ENCODE peak calls at places on chromosomes 3 and 15, in seven cellular contexts. E, G, B, X, U, O and J are unnamed samples.

GRCh38 chr3:149462653-149463052 is 11.8 kb upstream of the TM4SF4 start:
- DNase-seq in E (no peak), B (peak), G (no peak), O (peak), X (no peak), U (no peak), J (peak)

GRCh38 chr3:119294402-119294888 is 262 bp downstream of the ARHGAP31 start:
- DNase-seq in E (peak), X (peak), G (no peak), B (no peak), O (no peak), U (no peak), J (no peak)

GRCh38 chr3:47420044-47420430 is 39.2 kb downstream of the PTPN23 start:
- DNase-seq in B (no peak), G (no peak), U (no peak), O (no peak), E (no peak), X (no peak), J (no peak)

GRCh38 chr3:149657796-149658443 is at the start of gene WWTR1:
- DNase-seq in U (peak), O (peak), G (peak), E (peak), X (no peak), B (peak), J (peak)

GRCh38 chr15:56759450-56759845 is 26.1 kb upstream of the ZNF280D start:
- DNase-seq in X (no peak), G (peak), B (peak), O (peak), U (peak), E (peak), J (peak)

GRCh38 chr3:46628980-46629379 is 16.7 kb downstream of the FAM240A start:
- DNase-seq in U (peak), B (peak), X (no peak), G (no peak), E (no peak), O (no peak), J (no peak)

GRCh38 chr15:90552162-90552928 is 22.6 kb downstream of the CRTC3 start:
- DNase-seq in O (peak), B (peak), U (peak), E (no peak), X (no peak), G (peak), J (peak)

GRCh38 chr3:170961616-170962400 is 53.4 kb upstream of the EIF5A2 start:
- DNase-seq in B (peak), U (peak), X (peak), G (peak), E (peak), O (peak), J (peak)

GRCh38 chr15:51736069-51736468 is 1.4 kb downstream of the LYSMD2 start:
- DNase-seq in X (no peak), E (no peak), O (no peak), B (no peak), U (no peak), G (peak), J (no peak)

GRCh38 chr3:48702320-48702921 is 14.6 kb downstream of the IP6K2 start:
- DNase-seq in U (no peak), G (no peak), X (no peak), B (no peak), O (no peak), E (no peak), J (no peak)

GRCh38 chr15:69359724-69360123 is 54.4 kb upstream of the KIF23 start:
- DNase-seq in B (peak), G (peak), O (peak), E (peak), U (peak), X (no peak), J (peak)

GRCh38 chr3:37853691-37854413 is 7.8 kb upstream of the CTDSPL start:
- DNase-seq in E (no peak), X (no peak), O (no peak), B (no peak), U (no peak), G (no peak), J (no peak)

GRCh38 chr3:11514191-11514770 is 129.4 kb downstream of the VGLL4 start:
- DNase-seq in X (no peak), O (peak), U (peak), E (peak), G (peak), B (peak), J (peak)

GRCh38 chr3:58948018-58948417 is 101.8 kb downstream of the CFAP20DC start:
- DNase-seq in X (no peak), O (no peak), U (no peak), G (no peak), B (no peak), E (no peak), J (no peak)

GRCh38 chr3:172646439-172647015 is 64.3 kb downstream of the NCEH1 start:
- DNase-seq in U (peak), O (peak), E (peak), B (peak), X (no peak), G (peak), J (peak)

GRCh38 chr3:37876279-37876678 is 14.6 kb downstream of the CTDSPL start:
- DNase-seq in E (no peak), G (no peak), O (no peak), U (no peak), X (no peak), B (no peak), J (no peak)

GRCh38 chr3:10015476-10015904 is 10.7 kb upstream of the FANCD2 start:
- DNase-seq in B (peak), U (peak), X (no peak), O (peak), G (peak), E (peak), J (peak)

GRCh38 chr3:14358426-14359211 is 43.8 kb upstream of the SLC6A6 start:
- DNase-seq in X (no peak), U (peak), E (no peak), O (peak), G (peak), B (peak), J (peak)

GRCh38 chr3:39267631-39268553 is 11.9 kb downstream of the CX3CR1 start:
- DNase-seq in G (no peak), O (no peak), B (no peak), U (no peak), X (no peak), E (no peak), J (no peak)

GRCh38 chr3:9669720-9670432 is 20.6 kb downstream of the MTMR14 start:
- DNase-seq in U (no peak), E (no peak), O (no peak), G (peak), X (no peak), B (peak), J (peak)

GRCh38 chr3:188944108-188944507 is 227.7 kb upstream of the TPRG1 start:
- DNase-seq in X (no peak), O (no peak), G (peak), E (no peak), U (peak), B (peak), J (no peak)

GRCh38 chr3:79361748-79362378 is 405.9 kb downstream of the ROBO1 start:
- DNase-seq in G (peak), X (peak), E (peak), B (peak), O (no peak), U (peak), J (peak)

GRCh38 chr15:25378501-25378901 is 60.3 kb downstream of the UBE3A start:
- DNase-seq in O (peak), E (no peak), G (no peak), X (no peak), B (peak), U (no peak), J (peak)

GRCh38 chr3:167952969-167953368 is 142.8 kb downstream of the GOLIM4 start:
- DNase-seq in O (no peak), X (no peak), U (no peak), G (no peak), B (no peak), E (no peak), J (no peak)

GRCh38 chr3:32106929-32107362 is 526 bp downstream of the GPD1L start:
- DNase-seq in G (peak), X (peak), O (no peak), E (no peak), U (no peak), B (peak), J (peak)

GRCh38 chr3:32111560-32111959 is 5.1 kb downstream of the GPD1L start:
- DNase-seq in O (no peak), B (no peak), X (no peak), U (no peak), E (no peak), G (no peak), J (no peak)

GRCh38 chr3:32106132-32106928 is at the start of gene GPD1L:
- DNase-seq in B (peak), O (peak), E (peak), U (peak), X (peak), G (peak), J (peak)

GRCh38 chr3:32110233-32110760 is 3.9 kb downstream of the GPD1L start:
- DNase-seq in U (no peak), E (no peak), G (no peak), B (no peak), X (no peak), O (no peak), J (no peak)

DNA sequence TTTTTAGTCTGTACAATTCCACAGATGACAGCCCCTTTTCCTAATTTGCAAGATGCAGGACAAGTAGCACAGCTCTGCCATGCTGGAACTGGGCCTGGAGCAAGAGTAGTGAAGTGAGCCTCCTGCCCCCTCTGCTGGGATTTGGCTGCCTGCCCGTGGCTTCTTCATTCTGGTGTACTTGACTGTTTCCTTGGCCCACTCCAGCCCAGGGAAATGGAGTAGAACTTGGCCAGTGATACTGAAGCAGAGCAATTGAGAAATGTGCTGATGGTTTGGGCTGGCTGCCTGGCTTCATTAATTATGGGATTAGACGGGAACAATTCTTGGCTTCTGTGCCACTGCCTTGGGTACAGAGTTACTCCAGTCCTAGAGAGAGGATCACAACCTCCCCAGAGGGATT is 2.8 kb downstream of the GPD1L start:
- DNase-seq in U (peak), E (peak), G (peak), X (no peak), B (peak), O (peak), J (peak)
- TF ChIP-seq CTCF in U (no peak), E (no peak), G (no peak), X (peak), B (no peak), O (no peak), J (peak)

GRCh38 chr3:60417590-60417989 is 833.7 kb downstream of the FHIT start:
- DNase-seq in X (no peak), O (no peak), B (no peak), E (no peak), G (no peak), U (no peak), J (no peak)

GRCh38 chr3:60424942-60425341 is 826.3 kb downstream of the FHIT start:
- DNase-seq in O (no peak), U (no peak), G (no peak), B (no peak), X (no peak), E (no peak), J (no peak)

GRCh38 chr3:60423556-60423955 is 827.7 kb downstream of the FHIT start:
- DNase-seq in U (no peak), E (no peak), B (no peak), X (no peak), G (no peak), O (no peak), J (no peak)

GRCh38 chr3:60424034-60424433 is 827.2 kb downstream of the FHIT start:
- DNase-seq in O (no peak), E (no peak), U (no peak), G (no peak), X (no peak), B (no peak), J (no peak)

GRCh38 chr3:60421749-60422467 is 829.3 kb downstream of the FHIT start:
- DNase-seq in O (no peak), B (no peak), X (no peak), G (no peak), E (no peak), U (no peak), J (no peak)
- H3K4me3 ChIP-seq in O (no peak), B (no peak), X (no peak), G (no peak), E (no peak), U (no peak), J (no peak)

GRCh38 chr15:75367406-75367912 is 948 bp downstream of the MAN2C1 start:
- DNase-seq in B (no peak), G (no peak), X (no peak), O (no peak), E (no peak), U (no peak), J (no peak)
- TF ChIP-seq CTCF in B (no peak), G (no peak), X (no peak), O (no peak), E (no peak), U (no peak), J (no peak)

GRCh38 chr15:93070901-93071300 is 18.1 kb downstream of the RGMA start:
- DNase-seq in X (no peak), U (no peak), O (no peak), B (no peak), G (no peak), E (no peak), J (no peak)
- H3K4me3 ChIP-seq in X (no peak), U (peak), O (no peak), B (peak), G (peak), E (peak), J (no peak)

DNA sequence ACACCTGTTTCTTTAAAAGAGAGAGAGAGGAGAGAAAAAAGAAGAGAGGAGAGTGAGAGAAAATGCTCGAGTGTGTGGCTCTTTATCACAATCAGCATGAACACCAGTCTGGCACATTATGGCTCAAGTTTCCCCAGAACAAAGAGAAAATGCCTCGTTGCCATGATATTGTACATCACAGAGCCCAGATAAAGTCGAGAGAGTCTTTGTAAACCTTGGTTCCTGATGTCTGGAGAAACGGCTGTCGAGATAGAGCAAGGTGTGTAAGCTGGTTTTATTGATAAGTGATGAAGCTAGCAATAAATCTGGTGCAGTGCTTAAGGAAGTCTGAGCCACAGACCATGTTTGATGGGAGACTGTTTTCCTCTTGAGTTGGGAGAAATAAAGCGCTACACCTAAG is 81.0 kb upstream of the DPH6 start:
- DNase-seq in E (no peak), O (no peak), U (no peak), B (no peak), X (no peak), G (peak), J (no peak)
- TF ChIP-seq CTCF in E (no peak), O (no peak), U (no peak), B (no peak), X (no peak), G (no peak), J (no peak)

DNA sequence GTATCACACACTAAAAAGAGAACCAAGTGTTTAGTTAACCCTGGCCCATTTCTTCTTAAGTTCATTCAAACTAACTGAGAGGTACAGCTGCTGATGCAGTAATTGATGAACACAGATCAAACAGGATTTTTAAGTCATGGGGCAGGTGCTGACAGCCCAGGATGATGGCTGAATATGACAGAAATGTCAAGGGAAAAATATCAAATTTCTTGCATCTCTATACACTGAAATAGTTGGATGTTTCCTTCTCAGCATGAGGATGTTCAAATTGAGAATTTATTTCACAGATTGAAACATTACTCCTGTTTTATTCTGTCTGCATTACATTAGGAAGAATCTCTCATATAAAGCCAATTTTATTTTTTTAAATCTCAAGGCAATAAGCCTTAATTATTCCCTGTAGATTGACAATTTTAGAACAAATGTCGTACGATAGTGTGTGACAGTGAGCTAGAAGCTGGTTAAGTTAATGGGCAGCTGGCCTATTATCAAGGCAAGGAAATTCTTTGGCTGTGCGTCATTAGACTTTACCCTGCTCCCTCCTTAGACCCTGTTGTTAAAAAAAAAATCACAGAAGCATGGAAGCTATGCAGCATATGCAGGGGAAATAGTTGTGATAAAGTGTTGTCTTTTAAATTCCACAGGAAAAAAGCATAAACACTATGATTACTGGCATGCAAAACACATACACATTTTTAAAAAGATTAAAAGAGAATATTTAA is 183.8 kb upstream of the KCNMB2 start:
- DNase-seq in G (peak), X (no peak), E (peak), U (peak), B (peak), O (peak), J (peak)
- H3K4me3 ChIP-seq in G (no peak), X (no peak), E (no peak), U (no peak), B (no peak), O (no peak), J (no peak)

GRCh38 chr3:24968076-24968475 is 460.0 kb upstream of the RARB start:
- DNase-seq in G (no peak), U (no peak), B (no peak), E (no peak), O (no peak), X (no peak), J (no peak)

GRCh38 chr3:24965706-24966105 is 462.4 kb upstream of the RARB start:
- DNase-seq in U (no peak), B (no peak), O (no peak), G (no peak), E (no peak), X (no peak), J (peak)

GRCh38 chr3:24958910-24959447 is 464.3 kb upstream of the THRB start:
- DNase-seq in E (no peak), X (no peak), U (no peak), B (no peak), O (no peak), G (no peak), J (no peak)

GRCh38 chr3:24963762-24964625 is 464.1 kb upstream of the RARB start:
- DNase-seq in X (peak), U (peak), O (peak), B (peak), G (peak), E (peak), J (peak)
- TF ChIP-seq CTCF in X (peak), U (peak), O (peak), B (peak), G (peak), E (peak), J (peak)

GRCh38 chr3:142447852-142448315 is at the start of gene XRN1:
- DNase-seq in O (peak), U (peak), E (peak), G (peak), X (peak), B (peak), J (peak)
- H3K4me3 ChIP-seq in O (peak), U (peak), E (peak), G (peak), X (peak), B (peak), J (peak)

DNA sequence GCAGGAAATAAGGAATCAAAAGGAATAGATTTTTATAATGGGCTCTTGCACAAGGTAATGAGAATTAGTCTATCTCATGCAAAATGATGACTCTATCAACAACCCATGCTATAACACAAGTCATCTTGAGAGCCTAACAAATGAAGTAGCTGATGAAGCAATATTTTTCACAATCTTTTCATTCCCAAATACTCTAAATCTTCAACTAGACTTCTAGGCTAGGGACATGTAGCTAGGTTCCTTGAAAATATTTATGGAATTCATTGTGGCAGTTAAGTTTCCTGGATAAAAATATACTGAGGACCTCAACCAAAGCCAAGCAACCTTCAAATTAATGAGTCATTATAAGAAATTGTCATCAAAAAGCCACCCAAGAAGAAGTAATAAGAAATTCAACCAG is 55.4 kb downstream of the DCBLD2 start:
- DNase-seq in X (no peak), U (peak), B (peak), G (peak), O (peak), E (no peak), J (peak)
- TF ChIP-seq CTCF in X (no peak), U (no peak), B (no peak), G (no peak), O (no peak), E (no peak), J (no peak)